ENCODE peak calls at places on chromosome 2, in seven cellular contexts. One of them, this sample, is unnamed.

GRCh38 chr2:60517441-60517840 is 36.0 kb downstream of the BCL11A start:
- ATAC-seq in natural killer cell: no peak
- ATAC-seq in Panc1: no peak
- ATAC-seq in effector memory CD8-positive, alpha-beta T cell: no peak
- ATAC-seq in thoracic aorta: no peak
- ATAC-seq in psoas muscle: no peak
- ATAC-seq in stimulated activated naive CD8-positive, alpha-beta T cell treated with anti-CD3 and anti-CD28 coated beads, Interleukin-15, Interleukin-2, amounts not matched to agents 100 U/mL and 50 U/mL, for 24 hours: no peak
- ATAC-seq in this sample: no peak

GRCh38 chr2:204664708-204665121 is 119.4 kb downstream of the PARD3B start:
- ATAC-seq in psoas muscle: no peak
- ATAC-seq in effector memory CD8-positive, alpha-beta T cell: no peak
- ATAC-seq in natural killer cell: no peak
- ATAC-seq in thoracic aorta: no peak
- ATAC-seq in stimulated activated naive CD8-positive, alpha-beta T cell treated with anti-CD3 and anti-CD28 coated beads, Interleukin-15, Interleukin-2, amounts not matched to agents 100 U/mL and 50 U/mL, for 24 hours: no peak
- ATAC-seq in Panc1: no peak
- ATAC-seq in this sample: no peak

GRCh38 chr2:15800489-15801329 is 139.6 kb upstream of the MYCN start:
- ATAC-seq in stimulated activated naive CD8-positive, alpha-beta T cell treated with anti-CD3 and anti-CD28 coated beads, Interleukin-15, Interleukin-2, amounts not matched to agents 100 U/mL and 50 U/mL, for 24 hours: no peak
- ATAC-seq in psoas muscle: no peak
- ATAC-seq in thoracic aorta: no peak
- ATAC-seq in natural killer cell: no peak
- ATAC-seq in Panc1: no peak
- ATAC-seq in effector memory CD8-positive, alpha-beta T cell: no peak
- ATAC-seq in this sample: no peak

GRCh38 chr2:142880275-142880674 is 2.8 kb downstream of the KYNU start:
- ATAC-seq in natural killer cell: no peak
- ATAC-seq in Panc1: no peak
- ATAC-seq in effector memory CD8-positive, alpha-beta T cell: no peak
- ATAC-seq in stimulated activated naive CD8-positive, alpha-beta T cell treated with anti-CD3 and anti-CD28 coated beads, Interleukin-15, Interleukin-2, amounts not matched to agents 100 U/mL and 50 U/mL, for 24 hours: peak; percentile 19
- ATAC-seq in thoracic aorta: no peak
- ATAC-seq in psoas muscle: no peak
- ATAC-seq in this sample: no peak

GRCh38 chr2:230843130-230843529 is 21.6 kb upstream of the ITM2C start:
- ATAC-seq in psoas muscle: no peak
- ATAC-seq in thoracic aorta: no peak
- ATAC-seq in stimulated activated naive CD8-positive, alpha-beta T cell treated with anti-CD3 and anti-CD28 coated beads, Interleukin-15, Interleukin-2, amounts not matched to agents 100 U/mL and 50 U/mL, for 24 hours: no peak
- ATAC-seq in Panc1: no peak
- ATAC-seq in effector memory CD8-positive, alpha-beta T cell: no peak
- ATAC-seq in natural killer cell: no peak
- ATAC-seq in this sample: peak; percentile 28

GRCh38 chr2:24856791-24857211 is 63.2 kb downstream of the ADCY3 start:
- ATAC-seq in stimulated activated naive CD8-positive, alpha-beta T cell treated with anti-CD3 and anti-CD28 coated beads, Interleukin-15, Interleukin-2, amounts not matched to agents 100 U/mL and 50 U/mL, for 24 hours: no peak
- ATAC-seq in psoas muscle: peak; percentile 16
- ATAC-seq in effector memory CD8-positive, alpha-beta T cell: no peak
- ATAC-seq in natural killer cell: no peak
- ATAC-seq in thoracic aorta: peak; percentile 33
- ATAC-seq in Panc1: no peak
- ATAC-seq in this sample: no peak

GRCh38 chr2:68900496-68901198 is 29.4 kb upstream of the BMP10 start:
- ATAC-seq in stimulated activated naive CD8-positive, alpha-beta T cell treated with anti-CD3 and anti-CD28 coated beads, Interleukin-15, Interleukin-2, amounts not matched to agents 100 U/mL and 50 U/mL, for 24 hours: no peak
- ATAC-seq in psoas muscle: no peak
- ATAC-seq in effector memory CD8-positive, alpha-beta T cell: no peak
- ATAC-seq in Panc1: no peak
- ATAC-seq in natural killer cell: no peak
- ATAC-seq in thoracic aorta: no peak
- ATAC-seq in this sample: no peak

GRCh38 chr2:24269270-24269669 is 91.1 kb downstream of the ITSN2 start:
- ATAC-seq in psoas muscle: peak; percentile 68
- ATAC-seq in natural killer cell: no peak
- ATAC-seq in stimulated activated naive CD8-positive, alpha-beta T cell treated with anti-CD3 and anti-CD28 coated beads, Interleukin-15, Interleukin-2, amounts not matched to agents 100 U/mL and 50 U/mL, for 24 hours: peak; percentile 46
- ATAC-seq in Panc1: no peak
- ATAC-seq in effector memory CD8-positive, alpha-beta T cell: no peak
- ATAC-seq in thoracic aorta: no peak
- ATAC-seq in this sample: peak; percentile 77

GRCh38 chr2:152594022-152594712 is 123.1 kb downstream of the PRPF40A start:
- ATAC-seq in thoracic aorta: peak; percentile 14
- ATAC-seq in psoas muscle: peak; percentile 87
- ATAC-seq in stimulated activated naive CD8-positive, alpha-beta T cell treated with anti-CD3 and anti-CD28 coated beads, Interleukin-15, Interleukin-2, amounts not matched to agents 100 U/mL and 50 U/mL, for 24 hours: peak; percentile 77
- ATAC-seq in effector memory CD8-positive, alpha-beta T cell: peak; percentile 53
- ATAC-seq in Panc1: no peak
- ATAC-seq in natural killer cell: peak; percentile 44
- ATAC-seq in this sample: peak; percentile 83

GRCh38 chr2:189129971-189130370 is 49.6 kb downstream of the COL5A2 start:
- ATAC-seq in Panc1: peak; percentile 47
- ATAC-seq in effector memory CD8-positive, alpha-beta T cell: no peak
- ATAC-seq in stimulated activated naive CD8-positive, alpha-beta T cell treated with anti-CD3 and anti-CD28 coated beads, Interleukin-15, Interleukin-2, amounts not matched to agents 100 U/mL and 50 U/mL, for 24 hours: no peak
- ATAC-seq in psoas muscle: no peak
- ATAC-seq in natural killer cell: no peak
- ATAC-seq in thoracic aorta: no peak
- ATAC-seq in this sample: no peak

GRCh38 chr2:161237397-161238263 is 70.6 kb upstream of the PSMD14 start:
- ATAC-seq in natural killer cell: peak; percentile 43
- ATAC-seq in psoas muscle: peak; percentile 76
- ATAC-seq in effector memory CD8-positive, alpha-beta T cell: peak; percentile 52
- ATAC-seq in stimulated activated naive CD8-positive, alpha-beta T cell treated with anti-CD3 and anti-CD28 coated beads, Interleukin-15, Interleukin-2, amounts not matched to agents 100 U/mL and 50 U/mL, for 24 hours: peak; percentile 48
- ATAC-seq in thoracic aorta: peak; percentile 40
- ATAC-seq in Panc1: peak; percentile 79
- ATAC-seq in this sample: peak; percentile 65

GRCh38 chr2:47083886-47084682 is 71.0 kb downstream of the STPG4 start:
- ATAC-seq in thoracic aorta: no peak
- ATAC-seq in effector memory CD8-positive, alpha-beta T cell: no peak
- ATAC-seq in stimulated activated naive CD8-positive, alpha-beta T cell treated with anti-CD3 and anti-CD28 coated beads, Interleukin-15, Interleukin-2, amounts not matched to agents 100 U/mL and 50 U/mL, for 24 hours: no peak
- ATAC-seq in natural killer cell: no peak
- ATAC-seq in Panc1: no peak
- ATAC-seq in psoas muscle: no peak
- ATAC-seq in this sample: no peak

GRCh38 chr2:230627806-230628724 is 84.6 kb upstream of the CAB39 start:
- ATAC-seq in Panc1: no peak
- ATAC-seq in psoas muscle: no peak
- ATAC-seq in thoracic aorta: no peak
- ATAC-seq in stimulated activated naive CD8-positive, alpha-beta T cell treated with anti-CD3 and anti-CD28 coated beads, Interleukin-15, Interleukin-2, amounts not matched to agents 100 U/mL and 50 U/mL, for 24 hours: no peak
- ATAC-seq in natural killer cell: no peak
- ATAC-seq in effector memory CD8-positive, alpha-beta T cell: no peak
- ATAC-seq in this sample: no peak

GRCh38 chr2:203783496-203784203 is 77.2 kb downstream of the CD28 start:
- ATAC-seq in psoas muscle: no peak
- ATAC-seq in effector memory CD8-positive, alpha-beta T cell: no peak
- ATAC-seq in stimulated activated naive CD8-positive, alpha-beta T cell treated with anti-CD3 and anti-CD28 coated beads, Interleukin-15, Interleukin-2, amounts not matched to agents 100 U/mL and 50 U/mL, for 24 hours: no peak
- ATAC-seq in natural killer cell: no peak
- ATAC-seq in thoracic aorta: no peak
- ATAC-seq in Panc1: no peak
- ATAC-seq in this sample: no peak

GRCh38 chr2:71001592-71002570 is 7.2 kb upstream of the TEX261 start:
- ATAC-seq in effector memory CD8-positive, alpha-beta T cell: no peak
- ATAC-seq in natural killer cell: no peak
- ATAC-seq in thoracic aorta: no peak
- ATAC-seq in stimulated activated naive CD8-positive, alpha-beta T cell treated with anti-CD3 and anti-CD28 coated beads, Interleukin-15, Interleukin-2, amounts not matched to agents 100 U/mL and 50 U/mL, for 24 hours: no peak
- ATAC-seq in psoas muscle: no peak
- ATAC-seq in Panc1: peak; percentile 20
- ATAC-seq in this sample: no peak

GRCh38 chr2:62287895-62288589 is 92.1 kb downstream of the B3GNT2 start:
- ATAC-seq in stimulated activated naive CD8-positive, alpha-beta T cell treated with anti-CD3 and anti-CD28 coated beads, Interleukin-15, Interleukin-2, amounts not matched to agents 100 U/mL and 50 U/mL, for 24 hours: peak; percentile 95
- ATAC-seq in natural killer cell: peak; percentile 66
- ATAC-seq in Panc1: no peak
- ATAC-seq in psoas muscle: peak; percentile 50
- ATAC-seq in effector memory CD8-positive, alpha-beta T cell: peak; percentile 94
- ATAC-seq in thoracic aorta: no peak
- ATAC-seq in this sample: peak; percentile 86

GRCh38 chr2:121075006-121075545 is 209.9 kb downstream of the TFCP2L1 start:
- ATAC-seq in effector memory CD8-positive, alpha-beta T cell: no peak
- ATAC-seq in natural killer cell: no peak
- ATAC-seq in stimulated activated naive CD8-positive, alpha-beta T cell treated with anti-CD3 and anti-CD28 coated beads, Interleukin-15, Interleukin-2, amounts not matched to agents 100 U/mL and 50 U/mL, for 24 hours: peak; percentile 76
- ATAC-seq in Panc1: peak; percentile 78
- ATAC-seq in psoas muscle: peak; percentile 85
- ATAC-seq in thoracic aorta: no peak
- ATAC-seq in this sample: peak; percentile 17

GRCh38 chr2:72917875-72918660 is 749 bp downstream of the EMX1 start:
- ATAC-seq in Panc1: peak; percentile 56
- ATAC-seq in natural killer cell: peak; percentile 16
- ATAC-seq in psoas muscle: no peak
- ATAC-seq in stimulated activated naive CD8-positive, alpha-beta T cell treated with anti-CD3 and anti-CD28 coated beads, Interleukin-15, Interleukin-2, amounts not matched to agents 100 U/mL and 50 U/mL, for 24 hours: no peak
- ATAC-seq in thoracic aorta: no peak
- ATAC-seq in effector memory CD8-positive, alpha-beta T cell: no peak
- ATAC-seq in this sample: peak; percentile 33

GRCh38 chr2:98099939-98100743 is 13.2 kb downstream of the VWA3B start:
- ATAC-seq in psoas muscle: peak; percentile 77
- ATAC-seq in natural killer cell: no peak
- ATAC-seq in thoracic aorta: no peak
- ATAC-seq in effector memory CD8-positive, alpha-beta T cell: no peak
- ATAC-seq in Panc1: no peak
- ATAC-seq in stimulated activated naive CD8-positive, alpha-beta T cell treated with anti-CD3 and anti-CD28 coated beads, Interleukin-15, Interleukin-2, amounts not matched to agents 100 U/mL and 50 U/mL, for 24 hours: no peak
- ATAC-seq in this sample: no peak

GRCh38 chr2:85755122-85756027 is 1.6 kb downstream of the ATOH8 start:
- ATAC-seq in thoracic aorta: no peak
- ATAC-seq in stimulated activated naive CD8-positive, alpha-beta T cell treated with anti-CD3 and anti-CD28 coated beads, Interleukin-15, Interleukin-2, amounts not matched to agents 100 U/mL and 50 U/mL, for 24 hours: peak; percentile 2
- ATAC-seq in Panc1: peak; percentile 17
- ATAC-seq in natural killer cell: peak; percentile 20
- ATAC-seq in psoas muscle: no peak
- ATAC-seq in effector memory CD8-positive, alpha-beta T cell: peak; percentile 44
- ATAC-seq in this sample: no peak

GRCh38 chr2:5121106-5121505 is 571.1 kb upstream of the SOX11 start:
- ATAC-seq in thoracic aorta: no peak
- ATAC-seq in psoas muscle: no peak
- ATAC-seq in natural killer cell: no peak
- ATAC-seq in effector memory CD8-positive, alpha-beta T cell: no peak
- ATAC-seq in stimulated activated naive CD8-positive, alpha-beta T cell treated with anti-CD3 and anti-CD28 coated beads, Interleukin-15, Interleukin-2, amounts not matched to agents 100 U/mL and 50 U/mL, for 24 hours: no peak
- ATAC-seq in Panc1: no peak
- ATAC-seq in this sample: no peak

GRCh38 chr2:46296216-46296839 is 879 bp upstream of the EPAS1 start:
- ATAC-seq in thoracic aorta: no peak
- ATAC-seq in natural killer cell: no peak
- ATAC-seq in Panc1: peak; percentile 4
- ATAC-seq in psoas muscle: peak; percentile 6
- ATAC-seq in stimulated activated naive CD8-positive, alpha-beta T cell treated with anti-CD3 and anti-CD28 coated beads, Interleukin-15, Interleukin-2, amounts not matched to agents 100 U/mL and 50 U/mL, for 24 hours: no peak
- ATAC-seq in effector memory CD8-positive, alpha-beta T cell: no peak
- ATAC-seq in this sample: peak; percentile 10

GRCh38 chr2:105344704-105345345 is 7.5 kb downstream of the C2orf49 start:
- ATAC-seq in thoracic aorta: no peak
- ATAC-seq in natural killer cell: no peak
- ATAC-seq in effector memory CD8-positive, alpha-beta T cell: no peak
- ATAC-seq in stimulated activated naive CD8-positive, alpha-beta T cell treated with anti-CD3 and anti-CD28 coated beads, Interleukin-15, Interleukin-2, amounts not matched to agents 100 U/mL and 50 U/mL, for 24 hours: no peak
- ATAC-seq in Panc1: peak; percentile 87
- ATAC-seq in psoas muscle: peak; percentile 63
- ATAC-seq in this sample: no peak

GRCh38 chr2:112915300-112916144 is 4.6 kb downstream of the IL37 start:
- ATAC-seq in Panc1: no peak
- ATAC-seq in stimulated activated naive CD8-positive, alpha-beta T cell treated with anti-CD3 and anti-CD28 coated beads, Interleukin-15, Interleukin-2, amounts not matched to agents 100 U/mL and 50 U/mL, for 24 hours: peak; percentile 51
- ATAC-seq in thoracic aorta: no peak
- ATAC-seq in natural killer cell: no peak
- ATAC-seq in psoas muscle: no peak
- ATAC-seq in effector memory CD8-positive, alpha-beta T cell: no peak
- ATAC-seq in this sample: peak; percentile 54

GRCh38 chr2:235279965-235280364 is 213.9 kb upstream of the AGAP1 start:
- ATAC-seq in thoracic aorta: no peak
- ATAC-seq in natural killer cell: no peak
- ATAC-seq in psoas muscle: no peak
- ATAC-seq in stimulated activated naive CD8-positive, alpha-beta T cell treated with anti-CD3 and anti-CD28 coated beads, Interleukin-15, Interleukin-2, amounts not matched to agents 100 U/mL and 50 U/mL, for 24 hours: no peak
- ATAC-seq in Panc1: no peak
- ATAC-seq in effector memory CD8-positive, alpha-beta T cell: no peak
- ATAC-seq in this sample: no peak

GRCh38 chr2:112881217-112882000 is 29.6 kb upstream of the IL37 start:
- ATAC-seq in psoas muscle: no peak
- ATAC-seq in thoracic aorta: no peak
- ATAC-seq in effector memory CD8-positive, alpha-beta T cell: no peak
- ATAC-seq in stimulated activated naive CD8-positive, alpha-beta T cell treated with anti-CD3 and anti-CD28 coated beads, Interleukin-15, Interleukin-2, amounts not matched to agents 100 U/mL and 50 U/mL, for 24 hours: peak; percentile 76
- ATAC-seq in Panc1: no peak
- ATAC-seq in natural killer cell: peak; percentile 56
- ATAC-seq in this sample: peak; percentile 84

GRCh38 chr2:27697660-27698059 is 34.0 kb downstream of the SLC4A1AP start:
- ATAC-seq in natural killer cell: no peak
- ATAC-seq in stimulated activated naive CD8-positive, alpha-beta T cell treated with anti-CD3 and anti-CD28 coated beads, Interleukin-15, Interleukin-2, amounts not matched to agents 100 U/mL and 50 U/mL, for 24 hours: no peak
- ATAC-seq in psoas muscle: no peak
- ATAC-seq in thoracic aorta: no peak
- ATAC-seq in effector memory CD8-positive, alpha-beta T cell: no peak
- ATAC-seq in Panc1: no peak
- ATAC-seq in this sample: peak; percentile 48

GRCh38 chr2:237128845-237129592 is 43.3 kb downstream of the COPS8 start:
- ATAC-seq in thoracic aorta: no peak
- ATAC-seq in Panc1: no peak
- ATAC-seq in psoas muscle: no peak
- ATAC-seq in natural killer cell: no peak
- ATAC-seq in stimulated activated naive CD8-positive, alpha-beta T cell treated with anti-CD3 and anti-CD28 coated beads, Interleukin-15, Interleukin-2, amounts not matched to agents 100 U/mL and 50 U/mL, for 24 hours: no peak
- ATAC-seq in effector memory CD8-positive, alpha-beta T cell: no peak
- ATAC-seq in this sample: no peak

GRCh38 chr2:16425462-16426336 is 239.9 kb downstream of the CYRIA start:
- ATAC-seq in Panc1: no peak
- ATAC-seq in stimulated activated naive CD8-positive, alpha-beta T cell treated with anti-CD3 and anti-CD28 coated beads, Interleukin-15, Interleukin-2, amounts not matched to agents 100 U/mL and 50 U/mL, for 24 hours: no peak
- ATAC-seq in thoracic aorta: no peak
- ATAC-seq in effector memory CD8-positive, alpha-beta T cell: no peak
- ATAC-seq in natural killer cell: no peak
- ATAC-seq in psoas muscle: peak; percentile 46
- ATAC-seq in this sample: no peak

GRCh38 chr2:11131166-11131920 is 23.9 kb upstream of the SLC66A3 start:
- ATAC-seq in psoas muscle: no peak
- ATAC-seq in thoracic aorta: no peak
- ATAC-seq in effector memory CD8-positive, alpha-beta T cell: no peak
- ATAC-seq in Panc1: no peak
- ATAC-seq in natural killer cell: no peak
- ATAC-seq in stimulated activated naive CD8-positive, alpha-beta T cell treated with anti-CD3 and anti-CD28 coated beads, Interleukin-15, Interleukin-2, amounts not matched to agents 100 U/mL and 50 U/mL, for 24 hours: no peak
- ATAC-seq in this sample: no peak

GRCh38 chr2:208360259-208361076 is 46.1 kb upstream of the PTH2R start:
- ATAC-seq in stimulated activated naive CD8-positive, alpha-beta T cell treated with anti-CD3 and anti-CD28 coated beads, Interleukin-15, Interleukin-2, amounts not matched to agents 100 U/mL and 50 U/mL, for 24 hours: no peak
- ATAC-seq in thoracic aorta: no peak
- ATAC-seq in effector memory CD8-positive, alpha-beta T cell: no peak
- ATAC-seq in natural killer cell: no peak
- ATAC-seq in psoas muscle: no peak
- ATAC-seq in Panc1: no peak
- ATAC-seq in this sample: no peak

GRCh38 chr2:37982147-37982582 is 57.1 kb downstream of the RMDN2 start:
- ATAC-seq in psoas muscle: no peak
- ATAC-seq in stimulated activated naive CD8-positive, alpha-beta T cell treated with anti-CD3 and anti-CD28 coated beads, Interleukin-15, Interleukin-2, amounts not matched to agents 100 U/mL and 50 U/mL, for 24 hours: no peak
- ATAC-seq in thoracic aorta: no peak
- ATAC-seq in effector memory CD8-positive, alpha-beta T cell: no peak
- ATAC-seq in natural killer cell: no peak
- ATAC-seq in Panc1: peak; percentile 84
- ATAC-seq in this sample: no peak

GRCh38 chr2:235808366-235808765 is 314.5 kb downstream of the AGAP1 start:
- ATAC-seq in natural killer cell: no peak
- ATAC-seq in stimulated activated naive CD8-positive, alpha-beta T cell treated with anti-CD3 and anti-CD28 coated beads, Interleukin-15, Interleukin-2, amounts not matched to agents 100 U/mL and 50 U/mL, for 24 hours: no peak
- ATAC-seq in effector memory CD8-positive, alpha-beta T cell: no peak
- ATAC-seq in Panc1: no peak
- ATAC-seq in psoas muscle: no peak
- ATAC-seq in thoracic aorta: no peak
- ATAC-seq in this sample: no peak

GRCh38 chr2:225354281-225354774 is 45.2 kb upstream of the NYAP2 start:
- ATAC-seq in stimulated activated naive CD8-positive, alpha-beta T cell treated with anti-CD3 and anti-CD28 coated beads, Interleukin-15, Interleukin-2, amounts not matched to agents 100 U/mL and 50 U/mL, for 24 hours: no peak
- ATAC-seq in thoracic aorta: no peak
- ATAC-seq in natural killer cell: no peak
- ATAC-seq in psoas muscle: no peak
- ATAC-seq in Panc1: no peak
- ATAC-seq in effector memory CD8-positive, alpha-beta T cell: no peak
- ATAC-seq in this sample: no peak

This sample was measured in activated T-helper 17 cell treated with anti-CD3 and anti-CD28 coated beads, Interleukin-2, amount 50 U/mL, for 72 hours.